ENCODE peak calls at places on chromosome 14, in six cellular contexts. K is fibroblast of lung, T is brain microvascular endothelial cell, Q is endothelial cell, Z is Calu3, N is prostate gland. J is an unnamed sample.

GRCh38 chr14:61609143-61609851 is 86.0 kb upstream of the HIF1A start:
- DNase-seq in Z (no peak), Q (peak), K (peak), T (no peak), N (no peak), J (no peak)

GRCh38 chr14:84129028-84129427 is 1400.9 kb upstream of the FLRT2 start:
- DNase-seq in Q (no peak), K (no peak), Z (no peak), T (no peak), N (no peak), J (no peak)

GRCh38 chr14:64541261-64541970 is 875 bp downstream of the HSPA2 start:
- DNase-seq in K (peak), Z (no peak), T (no peak), N (no peak), Q (no peak), J (no peak)

GRCh38 chr14:89394920-89395319 is 22.1 kb downstream of the FOXN3 start:
- DNase-seq in N (no peak), Z (no peak), K (no peak), T (no peak), Q (no peak), J (no peak)

GRCh38 chr14:39229222-39229543 is 4.5 kb upstream of the MIA2 start:
- DNase-seq in K (peak), N (no peak), Q (no peak), T (no peak), Z (no peak), J (peak)

GRCh38 chr14:105864651-105865265 is 338.4 kb downstream of the TMEM121 start:
- DNase-seq in Z (no peak), N (no peak), K (no peak), T (no peak), Q (no peak), J (peak)

GRCh38 chr14:77620222-77620865 is 3.9 kb upstream of the SPTLC2 start:
- DNase-seq in N (no peak), Z (no peak), Q (no peak), T (no peak), K (no peak), J (no peak)

GRCh38 chr14:91229743-91230200 is 14.7 kb downstream of the GPR68 start:
- DNase-seq in Q (no peak), K (peak), Z (no peak), N (no peak), T (peak), J (peak)

GRCh38 chr14:55059333-55059732 is 7.9 kb downstream of the MAPK1IP1L start:
- DNase-seq in Q (no peak), N (no peak), Z (no peak), T (no peak), K (no peak), J (no peak)

GRCh38 chr14:70640938-70641547 is 673 bp upstream of the TTC9 start:
- DNase-seq in Q (peak), Z (peak), N (peak), T (no peak), K (peak), J (peak)

GRCh38 chr14:93201155-93201704 is 5.6 kb downstream of the GON7 start:
- DNase-seq in K (no peak), T (no peak), N (no peak), Z (no peak), Q (no peak), J (no peak)

GRCh38 chr14:93207468-93208308 is 632 bp downstream of the UBR7 start:
- DNase-seq in N (no peak), T (peak), Z (peak), Q (peak), K (peak), J (no peak)

GRCh38 chr14:93212432-93212831 is 5.4 kb downstream of the UBR7 start:
- DNase-seq in N (no peak), Q (no peak), Z (no peak), K (no peak), T (no peak), J (no peak)

DNA sequence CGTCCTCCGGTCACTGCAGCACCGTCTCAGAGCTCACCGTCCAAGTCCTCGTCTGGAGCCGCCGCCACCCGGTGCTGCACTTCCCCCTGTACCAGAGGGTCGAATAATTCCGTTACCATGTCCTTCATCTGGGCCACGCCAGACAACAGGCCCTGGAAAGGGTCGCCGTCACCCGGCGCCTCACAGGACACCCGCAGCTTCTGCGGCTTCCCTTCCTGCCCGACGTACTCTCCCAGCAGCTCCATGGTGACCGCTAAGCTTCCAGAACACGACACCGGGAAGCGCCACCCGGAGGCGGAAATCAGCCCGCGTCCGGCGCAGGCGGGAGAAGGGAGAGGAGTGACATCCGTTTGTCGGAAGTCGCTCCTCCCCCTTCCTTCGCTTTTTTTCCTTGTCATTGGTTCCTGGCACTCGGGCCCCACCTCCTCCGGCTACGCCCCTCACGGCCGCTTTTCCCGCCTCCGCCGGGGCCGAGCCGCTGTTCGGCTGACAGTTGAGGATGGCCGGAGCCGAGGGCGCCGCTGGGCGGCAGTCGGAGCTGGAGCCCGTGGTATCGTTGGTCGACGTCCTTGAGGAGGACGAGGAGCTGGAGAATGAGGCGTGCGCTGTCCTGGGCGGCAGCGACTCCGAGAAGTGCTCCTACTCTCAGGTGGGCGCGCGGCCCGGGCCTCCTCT is at the start of the genes GON7 and UBR7:
- DNase-seq in T (peak), Z (peak), N (peak), K (peak), Q (peak), J (peak)
- TF ChIP-seq CTCF in T (peak), Z (no peak), N (peak), K (no peak), Q (peak), J (peak)

GRCh38 chr14:81480741-81481140 is 52.9 kb downstream of the SEL1L start:
- DNase-seq in Z (no peak), N (no peak), K (no peak), Q (no peak), T (no peak), J (no peak)
- TF ChIP-seq CTCF in Z (no peak), N (no peak), K (no peak), Q (no peak), T (no peak), J (no peak)

DNA sequence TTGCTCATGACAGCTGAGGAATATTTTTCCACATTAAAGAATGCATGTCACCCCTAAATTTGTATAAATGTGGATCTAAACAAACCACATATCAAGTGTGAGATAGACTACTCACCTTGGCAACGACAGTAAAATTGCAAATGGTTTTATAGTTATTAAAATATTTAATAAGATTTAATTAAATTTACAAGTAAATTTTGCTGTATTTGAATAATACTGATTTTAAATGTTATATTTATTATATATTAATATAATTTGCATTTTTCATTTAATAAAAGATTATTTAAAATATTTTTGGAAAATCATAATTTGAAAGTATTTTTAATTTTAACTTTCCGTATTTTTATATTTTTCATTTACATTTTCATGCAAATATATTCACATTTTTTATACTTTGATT is 53.4 kb downstream of the SERPINA3 start:
- DNase-seq in Q (no peak), K (no peak), T (no peak), Z (no peak), N (no peak), J (no peak)
- TF ChIP-seq CTCF in Q (no peak), K (no peak), T (no peak), Z (no peak), N (no peak), J (no peak)

DNA sequence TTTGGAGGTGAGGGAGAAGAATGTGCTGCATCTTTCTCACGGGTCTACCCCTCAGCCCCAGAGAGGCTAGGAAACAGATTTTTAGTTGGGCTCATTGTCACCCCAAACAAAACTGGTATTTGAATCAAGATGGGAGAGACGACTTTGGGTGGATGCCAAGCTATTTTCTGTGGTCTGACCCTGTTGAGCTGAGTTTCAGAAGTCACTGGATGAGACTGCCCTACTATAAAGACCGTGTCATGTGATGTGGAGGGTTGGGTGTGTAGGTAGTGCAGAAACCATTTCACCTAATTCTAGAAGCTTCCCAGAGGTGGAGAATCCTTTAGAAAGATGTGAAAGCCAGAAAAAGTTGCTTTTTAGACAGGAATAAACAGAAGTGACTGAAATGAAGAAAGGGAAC is 60.2 kb downstream of the IFT43 start:
- DNase-seq in K (no peak), Q (no peak), T (no peak), Z (no peak), N (no peak), J (no peak)
- TF ChIP-seq CTCF in K (no peak), Q (no peak), T (no peak), Z (no peak), N (no peak), J (no peak)

DNA sequence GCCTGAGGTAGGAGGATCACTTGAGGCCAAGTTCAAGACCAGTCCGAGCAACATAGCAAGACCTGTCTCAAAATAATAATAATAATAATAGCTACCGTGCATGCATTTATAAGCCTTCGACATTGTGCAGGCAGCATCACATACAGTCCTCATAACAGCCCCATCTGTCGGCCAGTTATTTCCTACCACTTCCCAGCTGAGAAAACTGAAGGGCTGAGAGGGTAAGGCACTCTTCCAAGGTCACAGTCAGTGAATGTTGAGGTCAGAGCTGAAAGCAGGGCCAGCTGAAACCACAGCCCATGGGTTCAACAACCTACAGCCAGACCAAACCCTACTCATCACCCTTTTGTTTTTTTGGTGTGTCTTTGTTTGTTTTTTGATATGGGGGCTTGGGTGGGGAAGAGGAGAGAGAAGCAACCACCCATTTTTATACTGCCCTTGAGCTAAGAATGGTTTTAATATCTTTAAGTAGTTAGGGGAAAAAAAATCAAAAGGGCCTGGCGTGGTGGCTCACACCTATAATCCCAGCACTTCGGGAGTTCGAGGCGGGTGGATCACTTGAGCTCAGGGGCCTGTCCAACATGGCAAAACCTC is 16.8 kb upstream of the ITPK1 start:
- DNase-seq in K (peak), Z (peak), Q (peak), T (peak), N (no peak), J (no peak)
- TF ChIP-seq CTCF in K (peak), Z (peak), Q (no peak), T (peak), N (peak), J (peak)

DNA sequence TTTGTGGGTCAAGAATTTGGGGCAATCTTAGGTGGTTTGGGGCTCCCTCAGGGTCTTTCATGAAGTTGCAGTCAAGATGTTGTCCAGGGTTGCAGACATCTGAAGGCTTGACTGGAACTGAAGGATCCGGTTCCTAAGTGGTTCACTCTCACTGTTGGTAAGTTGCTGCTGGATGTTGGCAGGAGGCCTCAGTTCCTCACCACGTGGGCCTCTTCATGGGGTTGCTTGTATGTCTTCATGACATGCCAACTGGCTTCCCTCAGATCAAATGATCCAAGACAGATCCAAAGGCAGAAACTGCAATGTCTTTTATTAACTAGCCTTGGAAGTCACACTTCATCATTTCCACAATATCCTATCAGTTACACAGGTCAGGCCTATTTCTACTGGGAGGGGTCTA is 49.2 kb downstream of the ARF6 start:
- DNase-seq in Q (no peak), K (no peak), T (no peak), Z (no peak), N (no peak), J (no peak)
- TF ChIP-seq CTCF in Q (no peak), K (no peak), T (no peak), Z (no peak), N (no peak), J (no peak)

GRCh38 chr14:78631551-78631950 is 461.4 kb downstream of the NRXN3 start:
- DNase-seq in N (no peak), Q (no peak), Z (no peak), K (no peak), T (no peak), J (no peak)
- TF ChIP-seq CTCF in N (no peak), Q (no peak), Z (no peak), K (no peak), T (no peak), J (no peak)

GRCh38 chr14:79809849-79810612 is 401.3 kb downstream of the DIO2 start:
- DNase-seq in N (peak), Z (peak), K (peak), Q (no peak), T (peak), J (no peak)
- TF ChIP-seq CTCF in N (no peak), Z (peak), K (no peak), Q (peak), T (peak), J (no peak)

J was measured in natural killer cell.